ENCODE peak calls at places on chromosomes 2 and 18, in four cellular contexts. One of them, this sample, is unnamed.

GRCh38 chr2:229407170-229407569 is 136.1 kb upstream of the PID1 start:
- DNase-seq in H9: no peak
- DNase-seq in activated gamma-delta T cell treated with anti-CD3 and anti-CD28 coated beads, Interleukin-2, amount 50 U/mL, for 16 hours: no peak
- DNase-seq in GM23248: peak
- DNase-seq in this sample: no peak

GRCh38 chr18:24317370-24317769 is 80.3 kb downstream of the OSBPL1A start:
- DNase-seq in activated gamma-delta T cell treated with anti-CD3 and anti-CD28 coated beads, Interleukin-2, amount 50 U/mL, for 16 hours: no peak
- DNase-seq in H9: no peak
- DNase-seq in GM23248: no peak
- DNase-seq in this sample: no peak

GRCh38 chr2:66789741-66790140 is 354.8 kb downstream of the MEIS1 start:
- DNase-seq in GM23248: peak
- DNase-seq in H9: no peak
- DNase-seq in activated gamma-delta T cell treated with anti-CD3 and anti-CD28 coated beads, Interleukin-2, amount 50 U/mL, for 16 hours: no peak
- DNase-seq in this sample: no peak

GRCh38 chr2:203209538-203209937 is 29.3 kb upstream of the CYP20A1 start:
- DNase-seq in activated gamma-delta T cell treated with anti-CD3 and anti-CD28 coated beads, Interleukin-2, amount 50 U/mL, for 16 hours: no peak
- DNase-seq in GM23248: peak
- DNase-seq in H9: no peak
- DNase-seq in this sample: no peak

GRCh38 chr18:61765097-61765496 is 127.7 kb downstream of the RNF152 start:
- DNase-seq in H9: no peak
- DNase-seq in activated gamma-delta T cell treated with anti-CD3 and anti-CD28 coated beads, Interleukin-2, amount 50 U/mL, for 16 hours: no peak
- DNase-seq in GM23248: peak
- DNase-seq in this sample: no peak

GRCh38 chr2:96397756-96398525 is 62.4 kb downstream of the NCAPH start:
- DNase-seq in H9: no peak
- DNase-seq in activated gamma-delta T cell treated with anti-CD3 and anti-CD28 coated beads, Interleukin-2, amount 50 U/mL, for 16 hours: no peak
- DNase-seq in GM23248: no peak
- DNase-seq in this sample: no peak

GRCh38 chr2:172552547-172553291 is 3.2 kb upstream of the PDK1 start:
- DNase-seq in activated gamma-delta T cell treated with anti-CD3 and anti-CD28 coated beads, Interleukin-2, amount 50 U/mL, for 16 hours: no peak
- DNase-seq in GM23248: peak
- DNase-seq in H9: no peak
- DNase-seq in this sample: no peak

GRCh38 chr2:223041527-223042109 is 10.4 kb upstream of the KCNE4 start:
- DNase-seq in GM23248: peak
- DNase-seq in activated gamma-delta T cell treated with anti-CD3 and anti-CD28 coated beads, Interleukin-2, amount 50 U/mL, for 16 hours: no peak
- DNase-seq in H9: peak
- DNase-seq in this sample: no peak

GRCh38 chr18:10488022-10488421 is 33.6 kb downstream of the APCDD1 start:
- DNase-seq in activated gamma-delta T cell treated with anti-CD3 and anti-CD28 coated beads, Interleukin-2, amount 50 U/mL, for 16 hours: no peak
- DNase-seq in GM23248: peak
- DNase-seq in H9: no peak
- DNase-seq in this sample: no peak

GRCh38 chr2:206853880-206854279 is 85.4 kb upstream of the CPO start:
- DNase-seq in H9: no peak
- DNase-seq in activated gamma-delta T cell treated with anti-CD3 and anti-CD28 coated beads, Interleukin-2, amount 50 U/mL, for 16 hours: no peak
- DNase-seq in GM23248: no peak
- DNase-seq in this sample: no peak

GRCh38 chr2:140695163-140695562 is 1435.7 kb downstream of the LRP1B start:
- DNase-seq in activated gamma-delta T cell treated with anti-CD3 and anti-CD28 coated beads, Interleukin-2, amount 50 U/mL, for 16 hours: no peak
- DNase-seq in GM23248: peak
- DNase-seq in H9: peak
- DNase-seq in this sample: no peak

GRCh38 chr2:138187221-138187620 is 222.9 kb downstream of the HNMT start:
- DNase-seq in GM23248: no peak
- DNase-seq in H9: no peak
- DNase-seq in activated gamma-delta T cell treated with anti-CD3 and anti-CD28 coated beads, Interleukin-2, amount 50 U/mL, for 16 hours: no peak
- DNase-seq in this sample: no peak

GRCh38 chr2:134988994-134989605 is 58.1 kb downstream of the MAP3K19 start:
- DNase-seq in activated gamma-delta T cell treated with anti-CD3 and anti-CD28 coated beads, Interleukin-2, amount 50 U/mL, for 16 hours: no peak
- DNase-seq in H9: no peak
- DNase-seq in GM23248: peak
- DNase-seq in this sample: no peak

GRCh38 chr2:226550801-226551200 is 248.8 kb downstream of the IRS1 start:
- DNase-seq in activated gamma-delta T cell treated with anti-CD3 and anti-CD28 coated beads, Interleukin-2, amount 50 U/mL, for 16 hours: no peak
- DNase-seq in GM23248: no peak
- DNase-seq in H9: no peak
- DNase-seq in this sample: no peak

GRCh38 chr18:78635093-78635800 is 344.4 kb upstream of the SALL3 start:
- DNase-seq in GM23248: no peak
- DNase-seq in activated gamma-delta T cell treated with anti-CD3 and anti-CD28 coated beads, Interleukin-2, amount 50 U/mL, for 16 hours: no peak
- DNase-seq in H9: no peak
- DNase-seq in this sample: no peak

GRCh38 chr18:34694611-34695165 is 15.4 kb upstream of the DTNA start:
- DNase-seq in GM23248: no peak
- DNase-seq in H9: no peak
- DNase-seq in activated gamma-delta T cell treated with anti-CD3 and anti-CD28 coated beads, Interleukin-2, amount 50 U/mL, for 16 hours: no peak
- DNase-seq in this sample: no peak

GRCh38 chr18:80046431-80046830 is 12.2 kb downstream of the RBFA start:
- DNase-seq in H9: no peak
- DNase-seq in GM23248: no peak
- DNase-seq in activated gamma-delta T cell treated with anti-CD3 and anti-CD28 coated beads, Interleukin-2, amount 50 U/mL, for 16 hours: no peak
- DNase-seq in this sample: no peak

GRCh38 chr2:45394216-45394615 is 216.9 kb downstream of the SRBD1 start:
- DNase-seq in activated gamma-delta T cell treated with anti-CD3 and anti-CD28 coated beads, Interleukin-2, amount 50 U/mL, for 16 hours: no peak
- DNase-seq in GM23248: no peak
- DNase-seq in H9: no peak
- DNase-seq in this sample: no peak

This sample was measured in T-helper 17 cell.